ENCODE peak calls at places on chromosomes 5 and 9, in five cellular contexts. Z, S, H, R and J are unnamed samples.

GRCh38 chr5:96636601-96637000 is 25.6 kb upstream of the CAST start:
- DNase-seq in R (no peak), S (no peak), H (no peak), Z (no peak), J (no peak)

GRCh38 chr5:149581192-149581861 is at the start of gene ARHGEF37:
- DNase-seq in H (peak), Z (peak), R (peak), S (no peak), J (peak)

GRCh38 chr5:163408311-163408923 is 29.0 kb upstream of the CCNG1 start:
- DNase-seq in H (peak), S (peak), Z (peak), R (peak), J (peak)

GRCh38 chr5:143506881-143507552 is 103.5 kb upstream of the NR3C1 start:
- DNase-seq in Z (no peak), H (no peak), S (peak), R (peak), J (no peak)

GRCh38 chr5:66842540-66842939 is 246.3 kb downstream of the MAST4 start:
- DNase-seq in H (peak), R (no peak), S (no peak), Z (no peak), J (no peak)

GRCh38 chr5:6712136-6712581 is 1.1 kb upstream of the TENT4A start:
- DNase-seq in S (peak), R (peak), H (peak), Z (peak), J (peak)

GRCh38 chr9:123609844-123610243 is 253.8 kb downstream of the CRB2 start:
- DNase-seq in Z (no peak), S (peak), R (no peak), H (no peak), J (no peak)

GRCh38 chr5:82522912-82523311 is 244.8 kb upstream of the RPS23 start:
- DNase-seq in S (no peak), R (no peak), H (no peak), Z (peak), J (no peak)

GRCh38 chr5:14705556-14705955 is 41.0 kb downstream of the OTULIN start:
- DNase-seq in R (no peak), Z (no peak), H (no peak), S (no peak), J (no peak)

GRCh38 chr9:111959960-111960359 is 63.3 kb downstream of the UGCG start:
- DNase-seq in H (peak), Z (no peak), S (no peak), R (no peak), J (no peak)

GRCh38 chr5:158698036-158698667 is 401.6 kb downstream of the EBF1 start:
- DNase-seq in R (no peak), H (no peak), S (no peak), Z (no peak), J (no peak)

GRCh38 chr9:136964171-136964689 is 12.2 kb downstream of the LCN12 start:
- DNase-seq in R (no peak), Z (no peak), S (no peak), H (no peak), J (no peak)

GRCh38 chr9:131162886-131163285 is 37.5 kb downstream of the NUP214 start:
- DNase-seq in R (no peak), H (no peak), S (no peak), Z (no peak), J (no peak)

GRCh38 chr9:79686381-79687130 is 114.8 kb downstream of the TLE4 start:
- DNase-seq in H (peak), Z (no peak), S (peak), R (peak), J (no peak)

GRCh38 chr5:53123702-53124101 is 14.1 kb upstream of the MOCS2 start:
- DNase-seq in Z (no peak), H (no peak), R (no peak), S (no peak), J (no peak)

GRCh38 chr5:174745495-174745894 is 21.1 kb downstream of the MSX2 start:
- DNase-seq in R (no peak), H (no peak), Z (no peak), S (no peak), J (no peak)

GRCh38 chr5:132182366-132183040 is 45.1 kb downstream of the P4HA2 start:
- DNase-seq in R (no peak), S (no peak), Z (no peak), H (peak), J (no peak)

GRCh38 chr9:98248737-98249474 is 6.5 kb downstream of the TBC1D2 start:
- DNase-seq in R (peak), Z (no peak), H (no peak), S (peak), J (peak)

GRCh38 chr5:107639990-107640389 is 30.7 kb downstream of the EFNA5 start:
- DNase-seq in H (no peak), S (no peak), Z (no peak), R (no peak), J (no peak)

GRCh38 chr5:1344975-1345838 is at the start of gene CLPTM1L:
- DNase-seq in Z (peak), S (peak), H (peak), R (peak), J (peak)

GRCh38 chr5:178114325-178115135 is 1.2 kb downstream of the N4BP3 start:
- DNase-seq in R (no peak), S (no peak), H (peak), Z (peak), J (no peak)

GRCh38 chr9:77277719-77278118 is 100.4 kb downstream of the VPS13A start:
- DNase-seq in H (no peak), S (no peak), Z (no peak), R (no peak), J (no peak)

GRCh38 chr5:38341641-38342040 is 83.3 kb downstream of the EGFLAM start:
- DNase-seq in H (no peak), S (no peak), Z (no peak), R (no peak), J (no peak)

GRCh38 chr5:172110260-172110815 is 77.7 kb downstream of the STK10 start:
- DNase-seq in H (no peak), S (no peak), R (no peak), Z (no peak), J (no peak)

GRCh38 chr9:21579209-21579608 is 97.1 kb upstream of the IFNE start:
- DNase-seq in H (no peak), S (no peak), R (no peak), Z (no peak), J (no peak)